ENCODE peak calls at places on chromosomes 2 and 18, in seven cellular contexts. U is omental fat pad; E is AG10803; K is EL; X is upper lobe of right lung; P is frontal cortex; R is stimulated activated CD8-positive, alpha-beta memory T cell treated with anti-CD3 and anti-CD28 coated beads, Interleukin-7, amount 100 ng/mL, for 1 hour. L is an unnamed sample.

GRCh38 chr2:173996766-173997165 is 31.6 kb upstream of the SP3 start:
- DNase-seq in R (no peak), X (no peak), P (no peak), U (no peak), K (no peak), E (no peak), L (no peak)

GRCh38 chr18:159037-159652 is 788 bp downstream of the USP14 start:
- DNase-seq in X (no peak), P (peak), U (no peak), K (peak), E (peak), R (no peak), L (peak)

GRCh38 chr2:208937521-208937920 is 486.3 kb upstream of the MAP2 start:
- DNase-seq in K (no peak), X (no peak), P (no peak), R (no peak), U (no peak), E (no peak), L (no peak)

GRCh38 chr2:113806217-113806913 is 49.9 kb upstream of the SLC35F5 start:
- DNase-seq in K (peak), E (peak), R (no peak), P (no peak), U (no peak), X (no peak), L (no peak)

GRCh38 chr18:76234559-76234958 is 260.5 kb downstream of the ZNF516 start:
- DNase-seq in K (no peak), X (no peak), P (no peak), R (no peak), U (no peak), E (no peak), L (no peak)

GRCh38 chr2:218425531-218425930 is 6.6 kb downstream of the VIL1 start:
- DNase-seq in U (no peak), E (no peak), P (no peak), K (no peak), R (no peak), X (no peak), L (no peak)

GRCh38 chr2:10654069-10654468 is 35.7 kb downstream of the NOL10 start:
- DNase-seq in E (peak), U (no peak), R (peak), X (no peak), K (peak), P (no peak), L (peak)

GRCh38 chr2:41145066-41145465 is 693.2 kb upstream of the SLC8A1 start:
- DNase-seq in E (no peak), U (no peak), X (no peak), R (no peak), P (no peak), K (no peak), L (no peak)

GRCh38 chr2:241393524-241394196 is 37.6 kb downstream of the FARP2 start:
- DNase-seq in K (no peak), P (no peak), E (no peak), U (no peak), R (no peak), X (no peak), L (no peak)

GRCh38 chr2:70829916-70830315 is 5.7 kb downstream of the CD207 start:
- DNase-seq in P (no peak), E (no peak), R (no peak), K (no peak), U (no peak), X (no peak), L (no peak)

GRCh38 chr2:236993-237539 is 26.8 kb downstream of the SH3YL1 start:
- DNase-seq in E (no peak), K (no peak), U (no peak), P (no peak), X (no peak), R (no peak), L (no peak)

GRCh38 chr2:239856620-239857285 is 168.4 kb downstream of the NDUFA10 start:
- DNase-seq in R (no peak), P (no peak), U (no peak), K (no peak), X (no peak), E (no peak), L (no peak)

GRCh38 chr2:27032495-27033252 is at the start of gene TMEM214:
- DNase-seq in P (peak), U (peak), K (peak), E (peak), R (peak), X (peak), L (peak)

GRCh38 chr2:35314049-35314448 is 1041.5 kb upstream of the CRIM1 start:
- DNase-seq in R (no peak), P (no peak), E (no peak), U (no peak), X (no peak), K (no peak), L (no peak)

GRCh38 chr2:235320341-235320740 is 173.5 kb upstream of the AGAP1 start:
- DNase-seq in K (no peak), E (no peak), U (no peak), X (no peak), R (no peak), P (no peak), L (no peak)

GRCh38 chr2:239114616-239115265 is 266.9 kb downstream of the TWIST2 start:
- DNase-seq in E (no peak), R (no peak), U (no peak), K (no peak), P (no peak), X (no peak), L (peak)

GRCh38 chr2:130377491-130377890 is 21.6 kb downstream of the PTPN18 start:
- DNase-seq in P (no peak), U (no peak), E (no peak), K (no peak), R (no peak), X (no peak), L (no peak)

GRCh38 chr2:60502123-60502522 is 51.3 kb downstream of the BCL11A start:
- DNase-seq in P (no peak), X (no peak), U (no peak), R (no peak), E (no peak), K (no peak), L (no peak)

GRCh38 chr2:24454258-24454657 is 36.8 kb upstream of the NCOA1 start:
- DNase-seq in X (no peak), K (peak), U (no peak), P (no peak), R (no peak), E (peak), L (no peak)

GRCh38 chr18:36089001-36089400 is 21.6 kb upstream of the RPRD1A start:
- DNase-seq in X (no peak), R (no peak), U (no peak), K (no peak), E (no peak), P (no peak), L (no peak)

GRCh38 chr2:215493370-215493769 is 57.5 kb upstream of the FN1 start:
- DNase-seq in P (no peak), U (no peak), E (no peak), R (no peak), X (no peak), K (no peak), L (no peak)

GRCh38 chr2:144460981-144461766 is 58.7 kb downstream of the ZEB2 start:
- DNase-seq in X (no peak), R (no peak), P (no peak), U (no peak), K (peak), E (no peak), L (peak)

GRCh38 chr2:219434718-219435525 is at the start of gene SPEG:
- DNase-seq in R (no peak), X (no peak), E (no peak), K (no peak), U (no peak), P (no peak), L (no peak)

GRCh38 chr2:20613342-20613916 is 37.5 kb downstream of the HS1BP3 start:
- DNase-seq in X (peak), E (no peak), K (no peak), R (no peak), U (no peak), P (no peak), L (no peak)

GRCh38 chr2:48112911-48113687 is 206.8 kb upstream of the FBXO11 start:
- DNase-seq in U (no peak), P (no peak), K (no peak), X (no peak), R (no peak), E (peak), L (peak)

GRCh38 chr2:234951386-234952269 is at the start of gene SH3BP4:
- DNase-seq in X (peak), R (no peak), P (peak), U (peak), K (peak), E (peak), L (no peak)

GRCh38 chr18:54130631-54131030 is 93.8 kb downstream of the MBD2 start:
- DNase-seq in R (no peak), K (no peak), P (no peak), X (no peak), E (no peak), U (no peak), L (no peak)

GRCh38 chr18:50817898-50818250 is 1.9 kb downstream of the MRO start:
- DNase-seq in E (peak), R (no peak), P (no peak), X (no peak), U (no peak), K (no peak), L (no peak)

GRCh38 chr18:70419526-70419925 is 130.7 kb downstream of the SOCS6 start:
- DNase-seq in P (no peak), K (peak), E (peak), U (no peak), X (no peak), R (no peak), L (no peak)

GRCh38 chr2:241728000-241728399 is 6.4 kb upstream of the D2HGDH start:
- DNase-seq in P (no peak), K (no peak), U (no peak), X (no peak), E (no peak), R (no peak), L (no peak)

GRCh38 chr18:702957-703659 is 9.3 kb downstream of the ENOSF1 start:
- DNase-seq in K (peak), R (no peak), E (peak), P (no peak), X (no peak), U (no peak), L (peak)

L was measured in NB4.